ENCODE peak calls at places on chromosomes 13 and 19, in eight cellular contexts. Z, A, F, O, H, E, K and G are unnamed samples.

GRCh38 chr13:112768795-112769411 is 79.1 kb downstream of the ATP11A start:
- DNase-seq in E (no peak), K (peak), A (no peak), O (no peak), F (no peak), H (no peak), Z (peak), G (no peak)

GRCh38 chr19:19043881-19044280 is 10.5 kb downstream of the ARMC6 start:
- DNase-seq in A (no peak), Z (no peak), E (no peak), F (no peak), K (no peak), O (no peak), H (no peak), G (no peak)

GRCh38 chr13:62846302-62846701 is 1430.7 kb upstream of the PCDH20 start:
- DNase-seq in A (no peak), O (no peak), H (no peak), K (no peak), E (no peak), F (no peak), Z (no peak), G (no peak)

GRCh38 chr13:112444001-112444311 is 67.8 kb downstream of the SPACA7 start:
- DNase-seq in H (peak), K (no peak), F (no peak), A (no peak), E (peak), Z (no peak), O (no peak), G (peak)

GRCh38 chr13:37775871-37776270 is 93.7 kb downstream of the TRPC4 start:
- DNase-seq in F (no peak), O (no peak), A (no peak), Z (no peak), H (no peak), K (no peak), E (no peak), G (no peak)

GRCh38 chr13:63731896-63732295 is 2316.2 kb upstream of the PCDH20 start:
- DNase-seq in K (no peak), H (no peak), E (no peak), A (no peak), Z (no peak), O (no peak), F (no peak), G (no peak)

GRCh38 chr19:51712461-51713081 is 11.2 kb downstream of the HAS1 start:
- DNase-seq in Z (no peak), E (no peak), K (no peak), H (peak), A (no peak), F (no peak), O (no peak), G (no peak)

GRCh38 chr19:45973564-45974338 is at the start of gene NOVA2:
- DNase-seq in E (peak), H (peak), Z (no peak), K (no peak), O (no peak), F (no peak), A (no peak), G (peak)

GRCh38 chr19:2136796-2137195 is 14.6 kb downstream of the AP3D1 start:
- DNase-seq in K (no peak), E (no peak), F (no peak), O (no peak), Z (no peak), H (no peak), A (no peak), G (no peak)

GRCh38 chr13:42981317-42981716 is 10.7 kb downstream of the EPSTI1 start:
- DNase-seq in H (no peak), Z (no peak), A (no peak), O (no peak), F (no peak), E (no peak), K (no peak), G (no peak)

GRCh38 chr19:46620716-46621115 is 4.2 kb downstream of the PTGIR start:
- DNase-seq in H (no peak), A (no peak), Z (no peak), K (no peak), E (no peak), O (no peak), F (no peak), G (no peak)

GRCh38 chr13:29706923-29707322 is 111.4 kb upstream of the SLC7A1 start:
- DNase-seq in F (no peak), H (no peak), O (no peak), K (no peak), A (no peak), E (no peak), Z (no peak), G (no peak)

GRCh38 chr13:114146629-114147028 is 14.2 kb upstream of the RASA3 start:
- DNase-seq in O (no peak), Z (no peak), K (peak), E (no peak), A (no peak), F (no peak), H (peak), G (no peak)

GRCh38 chr19:19171821-19172532 is 1.9 kb upstream of the MEF2B start:
- DNase-seq in F (no peak), K (no peak), O (no peak), H (peak), E (no peak), Z (no peak), A (no peak), G (peak)

GRCh38 chr19:18385675-18386542 is at the start of gene GDF15:
- DNase-seq in O (no peak), K (no peak), H (peak), F (no peak), E (no peak), Z (no peak), A (no peak), G (no peak)